ENCODE peak calls at places on chromosomes 5 and 9, in five cellular contexts. A, X, P, E and M are unnamed samples.
A peak's percentile ranks its signal among the peaks of the same experiment; 100 is the strongest.

GRCh38 chr9:123265833-123266232 is 2.6 kb downstream of the STRBP start:
- DNase-seq in A (no peak), X (no peak), E (peak; percentile 41), P (no peak), M (no peak)

GRCh38 chr5:32326216-32326772 is 13.6 kb upstream of the MTMR12 start:
- DNase-seq in X (peak; percentile 68), A (no peak), E (no peak), P (no peak), M (no peak)

GRCh38 chr9:91817493-91818225 is 132.4 kb downstream of the ROR2 start:
- DNase-seq in P (peak; percentile 52), A (no peak), E (no peak), X (peak; percentile 95), M (no peak)

GRCh38 chr9:70531286-70531685 is 116.8 kb upstream of the KLF9 start:
- DNase-seq in A (no peak), E (no peak), X (peak; percentile 31), P (no peak), M (no peak)

GRCh38 chr9:19074229-19074628 is 25.0 kb downstream of the RRAGA start:
- DNase-seq in P (no peak), A (no peak), X (no peak), E (no peak), M (no peak)

GRCh38 chr5:1437452-1437851 is 7.8 kb downstream of the SLC6A3 start:
- DNase-seq in E (peak; percentile 23), P (peak; percentile 54), A (no peak), X (peak; percentile 26), M (no peak)

GRCh38 chr5:81787843-81788242 is 36.9 kb upstream of the SSBP2 start:
- DNase-seq in E (peak; percentile 55), P (no peak), A (no peak), X (peak; percentile 80), M (peak; percentile 74)

GRCh38 chr9:128208943-128209695 is 5.9 kb downstream of the DNM1 start:
- DNase-seq in A (no peak), X (no peak), E (no peak), P (no peak), M (no peak)

GRCh38 chr5:38473008-38473407 is 83.4 kb downstream of the LIFR start:
- DNase-seq in E (no peak), X (no peak), A (no peak), P (no peak), M (no peak)

GRCh38 chr5:77181596-77182304 is 28.7 kb upstream of the PDE8B start:
- DNase-seq in A (no peak), E (no peak), P (peak; percentile 30), X (no peak), M (no peak)

GRCh38 chr5:120767171-120767820 is 303.2 kb downstream of the PRR16 start:
- DNase-seq in X (peak; percentile 70), P (no peak), A (no peak), E (no peak), M (no peak)

GRCh38 chr5:54969856-54970828 is 15.3 kb downstream of the ESM1 start:
- DNase-seq in X (no peak), E (no peak), P (no peak), A (no peak), M (no peak)

GRCh38 chr5:83955916-83956315 is 235.3 kb upstream of the HAPLN1 start:
- DNase-seq in A (no peak), E (no peak), X (peak; percentile 77), P (no peak), M (no peak)

GRCh38 chr5:69048233-69048632 is 45.6 kb upstream of the SLC30A5 start:
- DNase-seq in P (no peak), X (no peak), E (no peak), A (no peak), M (no peak)

GRCh38 chr5:175343292-175343691 is 100.7 kb downstream of the DRD1 start:
- DNase-seq in X (no peak), P (no peak), A (no peak), E (no peak), M (no peak)

GRCh38 chr5:29218138-29218537 is 1975.3 kb upstream of the CDH6 start:
- DNase-seq in X (no peak), A (no peak), P (no peak), E (no peak), M (no peak)

GRCh38 chr9:18504707-18505106 is 30.8 kb downstream of the ADAMTSL1 start:
- DNase-seq in E (no peak), P (no peak), A (no peak), X (no peak), M (no peak)

GRCh38 chr5:34751807-34752736 is 86.9 kb upstream of the TTC23L start:
- DNase-seq in X (no peak), A (no peak), P (no peak), E (peak; percentile 21), M (no peak)

GRCh38 chr9:93110400-93110855 is 14.4 kb downstream of the CARD19 start:
- DNase-seq in P (no peak), A (no peak), E (no peak), X (no peak), M (peak; percentile 70)

GRCh38 chr9:123542435-123543225 is 186.6 kb downstream of the CRB2 start:
- DNase-seq in X (no peak), P (no peak), E (no peak), A (no peak), M (no peak)

GRCh38 chr5:106730912-106731311 is 939.8 kb downstream of the EFNA5 start:
- DNase-seq in A (no peak), E (no peak), P (no peak), X (no peak), M (no peak)

GRCh38 chr5:132839426-132840301 is 9.2 kb upstream of the SHROOM1 start:
- DNase-seq in A (no peak), E (peak; percentile 51), X (peak; percentile 87), P (no peak), M (no peak)

GRCh38 chr5:6492934-6493333 is 44.3 kb downstream of the UBE2QL1 start:
- DNase-seq in P (no peak), X (no peak), E (no peak), A (no peak), M (no peak)

GRCh38 chr5:58241383-58241782 is 218.5 kb downstream of the PLK2 start:
- DNase-seq in X (peak; percentile 20), P (no peak), A (no peak), E (no peak), M (no peak)

GRCh38 chr5:58239075-58239474 is 220.8 kb downstream of the PLK2 start:
- DNase-seq in A (no peak), P (no peak), E (no peak), X (no peak), M (no peak)

GRCh38 chr5:58236498-58236897 is 223.4 kb downstream of the PLK2 start:
- DNase-seq in A (no peak), P (no peak), X (no peak), E (no peak), M (no peak)

GRCh38 chr5:58240286-58240685 is 219.6 kb downstream of the PLK2 start:
- DNase-seq in X (peak; percentile 87), E (no peak), A (no peak), P (no peak), M (no peak)

DNA sequence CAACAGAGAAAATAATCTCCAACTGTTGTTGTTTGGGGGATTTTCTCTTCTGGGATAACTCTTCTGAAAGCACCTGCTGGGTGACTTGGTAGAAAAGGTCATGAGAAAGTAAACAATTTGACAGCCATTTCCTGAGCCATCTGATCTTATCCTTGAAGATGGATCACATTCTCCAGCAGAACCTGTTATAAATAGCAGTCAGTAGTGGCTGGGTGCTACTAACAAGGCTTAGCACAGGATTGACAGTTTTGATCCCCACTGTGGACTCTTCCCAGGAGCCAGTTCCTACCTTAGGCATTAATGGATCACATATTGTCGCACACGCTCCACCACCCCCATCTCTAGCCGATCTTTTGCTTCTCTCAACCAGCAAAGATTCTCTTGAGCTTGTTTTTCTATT is 220.2 kb downstream of the PLK2 start:
- DNase-seq in E (no peak), A (no peak), P (peak; percentile 45), X (no peak), M (no peak)
- H3K27ac ChIP-seq in E (no peak overlapping the region), A (no peak overlapping the region), P (no peak overlapping the region), X (peak overlapping the region; percentile 95), M (no peak overlapping the region)

DNA sequence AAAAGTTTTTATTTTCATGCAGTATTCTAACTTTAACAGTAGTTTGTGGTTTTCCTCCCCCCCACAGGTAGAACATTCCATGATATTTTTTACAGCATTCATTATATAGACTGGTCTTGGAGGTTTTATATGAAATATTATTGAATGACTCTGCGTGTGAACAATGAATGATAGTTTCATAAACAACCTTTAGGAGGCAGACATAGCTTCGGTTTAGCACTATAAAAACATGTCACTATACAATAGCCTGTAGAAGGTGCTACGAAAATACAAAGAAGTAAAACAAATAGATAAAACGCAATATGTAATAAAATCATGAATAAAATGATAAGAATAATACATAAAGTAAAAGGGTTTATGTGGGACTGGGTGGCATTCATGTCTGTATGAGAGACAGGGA is 8.5 kb downstream of the KLF4 start:
- DNase-seq in A (no peak), X (no peak), E (no peak), P (no peak), M (no peak)
- TF ChIP-seq CTCF in A (no peak), X (peak; percentile 19), E (peak; percentile 34), P (no peak), M (no peak)

DNA sequence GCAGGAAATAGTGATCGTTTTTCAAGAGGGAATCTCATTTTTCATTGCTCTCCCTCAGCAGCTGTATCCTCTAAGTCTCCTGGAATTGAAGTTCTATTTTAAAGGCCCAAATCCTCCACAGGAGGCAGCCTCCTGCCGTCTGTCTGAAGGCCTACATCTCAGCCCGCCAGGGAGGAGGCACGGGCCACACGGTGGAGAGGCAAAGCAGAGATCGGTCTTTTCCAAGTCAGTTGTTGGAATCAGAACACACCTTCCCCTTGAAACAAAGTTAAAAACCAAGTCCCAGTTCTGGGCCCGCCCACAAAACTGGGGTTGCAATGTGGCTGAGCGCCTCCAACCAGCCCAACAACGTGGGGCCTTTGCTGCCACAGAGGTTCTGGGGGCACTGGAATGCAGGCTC is 68.7 kb downstream of the RAPGEF1 start:
- DNase-seq in A (no peak), P (no peak), X (no peak), E (no peak), M (no peak)
- H3K27ac ChIP-seq in A (no peak overlapping the region), P (no peak overlapping the region), X (no peak overlapping the region), E (peak overlapping the region; percentile 71), M (peak overlapping the region; percentile 2)

GRCh38 chr5:113340537-113340936 is 94.3 kb downstream of the TSSK1B start:
- DNase-seq in A (no peak), X (no peak), P (no peak), E (no peak), M (no peak)
- TF ChIP-seq CTCF in A (no peak), X (no peak), P (peak; percentile 31), E (no peak), M (no peak)

GRCh38 chr5:142841511-142842255 is 71.5 kb downstream of the ARHGAP26 start:
- DNase-seq in A (no peak), X (peak; percentile 34), E (no peak), P (no peak), M (no peak)
- H3K27ac ChIP-seq in A (no peak overlapping the region), X (no peak overlapping the region), E (peak overlapping the region; percentile 76), P (no peak overlapping the region), M (no peak overlapping the region)

DNA sequence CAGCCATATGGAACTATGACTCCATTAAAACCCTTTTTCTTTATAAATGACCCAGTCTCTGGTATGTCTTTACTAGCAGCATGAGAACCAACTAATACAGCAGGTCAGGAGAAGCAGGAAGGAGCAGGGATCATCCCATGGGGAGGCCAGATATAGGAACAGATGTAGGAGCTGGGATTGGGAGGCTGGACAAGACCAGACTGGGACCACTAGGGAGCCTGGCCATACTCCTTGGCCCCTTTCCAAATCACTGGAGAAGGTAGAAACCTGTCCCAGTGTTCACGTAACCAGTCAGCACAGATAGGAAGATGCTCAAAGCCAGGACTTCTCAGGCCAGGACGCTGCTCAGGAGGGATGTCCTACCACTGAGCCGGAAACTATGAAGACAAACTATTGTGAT is 95.5 kb downstream of the LMX1B start:
- DNase-seq in E (no peak), A (no peak), X (no peak), P (no peak), M (no peak)
- TF ChIP-seq CTCF in E (no peak), A (no peak), X (no peak), P (no peak), M (no peak)